ENCODE peak calls at places on chromosomes 1 and 21, in six cellular contexts. Y, H, R, L, T and Q are unnamed samples.

GRCh38 chr21:45102391-45102932 is 28.1 kb downstream of the ADARB1 start:
- DNase-seq in Y (no peak), H (no peak), R (no peak), L (peak; percentile 70), T (no peak), Q (peak; percentile 45)

GRCh38 chr21:30719401-30719800 is 824 bp upstream of the KRTAP21-3 start:
- DNase-seq in Y (no peak), H (no peak), R (no peak), L (peak; percentile 20), T (no peak), Q (no peak)

GRCh38 chr1:53697671-53698380 is 41.1 kb downstream of the GLIS1 start:
- DNase-seq in Y (peak; percentile 27), H (no peak), R (peak; percentile 37), L (no peak), T (no peak), Q (no peak)

GRCh38 chr1:231800071-231800470 is 173.5 kb downstream of the DISC1 start:
- DNase-seq in Y (no peak), H (no peak), R (no peak), L (peak; percentile 47), T (no peak), Q (no peak)

GRCh38 chr1:240766831-240767230 is 154.9 kb upstream of the GREM2 start:
- DNase-seq in Y (no peak), H (no peak), R (no peak), L (peak; percentile 5), T (no peak), Q (no peak)

GRCh38 chr21:34599534-34600101 is 15.3 kb downstream of the RCAN1 start:
- DNase-seq in Y (no peak), H (no peak), R (no peak), L (no peak), T (no peak), Q (no peak)

GRCh38 chr1:9321480-9321849 is 28.8 kb downstream of the SPSB1 start:
- DNase-seq in Y (peak; percentile 60), H (peak; percentile 53), R (no peak), L (peak; percentile 94), T (no peak), Q (no peak)

GRCh38 chr1:115332813-115333608 is 5.0 kb downstream of the NGF start:
- DNase-seq in Y (peak; percentile 76), H (peak; percentile 18), R (no peak), L (peak; percentile 94), T (peak; percentile 55), Q (no peak)

GRCh38 chr1:51819810-51820209 is 58.7 kb downstream of the NRDC start:
- DNase-seq in Y (no peak), H (no peak), R (no peak), L (no peak), T (no peak), Q (no peak)

GRCh38 chr1:228058981-228059535 is 23.4 kb upstream of the ARF1 start:
- DNase-seq in Y (no peak), H (no peak), R (peak; percentile 83), L (no peak), T (peak; percentile 10), Q (no peak)

GRCh38 chr1:56967900-56968832 is 2.4 kb upstream of the C8B start:
- DNase-seq in Y (no peak), H (peak; percentile 14), R (no peak), L (no peak), T (no peak), Q (peak; percentile 41)

GRCh38 chr1:173161510-173162221 is 45.5 kb downstream of the TNFSF4 start:
- DNase-seq in Y (no peak), H (peak; percentile 1), R (no peak), L (peak; percentile 96), T (no peak), Q (no peak)

GRCh38 chr1:234716907-234717375 is 107.0 kb upstream of the IRF2BP2 start:
- DNase-seq in Y (no peak), H (no peak), R (no peak), L (no peak), T (no peak), Q (no peak)

GRCh38 chr21:26833460-26833939 is 11.7 kb downstream of the ADAMTS1 start:
- DNase-seq in Y (no peak), H (no peak), R (no peak), L (no peak), T (no peak), Q (peak; percentile 4)

GRCh38 chr21:26833011-26833410 is 12.2 kb downstream of the ADAMTS1 start:
- DNase-seq in Y (no peak), H (no peak), R (no peak), L (no peak), T (no peak), Q (no peak)

GRCh38 chr21:26835714-26836265 is 9.4 kb downstream of the ADAMTS1 start:
- DNase-seq in Y (no peak), H (no peak), R (no peak), L (peak; percentile 46), T (no peak), Q (no peak)

GRCh38 chr21:26835027-26835713 is 10.0 kb downstream of the ADAMTS1 start:
- DNase-seq in Y (no peak), H (no peak), R (no peak), L (peak; percentile 87), T (no peak), Q (no peak)

DNA sequence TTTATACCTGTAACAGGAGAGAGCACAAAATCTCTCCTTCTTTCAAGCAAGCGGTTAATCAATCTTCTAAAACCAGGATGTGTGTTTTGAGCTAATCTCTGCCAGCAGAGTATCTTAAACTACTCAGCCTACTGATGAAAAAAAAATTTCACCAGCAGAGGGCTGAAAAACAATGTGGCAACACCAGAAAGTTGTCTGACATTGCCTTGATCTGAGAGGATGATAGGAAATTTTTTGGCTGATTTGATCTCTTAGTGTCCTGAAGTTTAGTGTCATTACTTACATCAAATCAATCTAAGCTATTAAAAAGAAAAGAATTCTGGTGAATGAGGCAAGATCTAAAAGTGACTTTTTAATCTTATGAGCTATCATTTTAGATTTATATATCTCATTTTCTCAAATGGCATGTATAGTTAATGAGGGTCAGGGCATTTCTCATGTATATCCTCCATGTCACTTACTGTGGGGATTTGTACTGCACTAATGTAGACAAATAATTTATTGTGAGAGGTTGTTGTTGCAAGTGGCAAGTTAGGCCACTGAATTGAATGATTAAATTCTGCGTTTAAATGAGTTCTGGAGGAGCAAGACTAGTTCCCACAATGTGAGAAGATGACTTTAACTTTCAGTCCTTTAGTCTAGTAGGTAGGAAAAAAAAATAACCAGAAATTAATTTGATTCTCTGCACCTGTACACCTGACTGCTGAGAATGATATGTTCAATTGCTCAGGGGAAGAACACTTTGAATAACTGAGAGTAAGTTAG is 10.8 kb downstream of the ADAMTS1 start:
- DNase-seq in Y (no peak), H (no peak), R (no peak), L (peak; percentile 24), T (no peak), Q (no peak)
- TF ChIP-seq CTCF in Y (peak; percentile 12), H (no peak), R (no peak), L (peak; percentile 19), T (peak; percentile 20), Q (no peak)

GRCh38 chr1:220093361-220094015 is 444 bp upstream of the IARS2 start:
- DNase-seq in Y (peak; percentile 85), H (no peak), R (no peak), L (no peak), T (no peak), Q (no peak)

GRCh38 chr1:220094016-220094911 is at the start of gene IARS2:
- DNase-seq in Y (no peak), H (peak; percentile 89), R (peak; percentile 97), L (peak; percentile 91), T (peak; percentile 76), Q (peak; percentile 97)

GRCh38 chr1:220084460-220084859 is 5.1 kb downstream of the BPNT1 start:
- DNase-seq in Y (no peak), H (no peak), R (no peak), L (peak; percentile 24), T (no peak), Q (no peak)

GRCh38 chr1:220092694-220093093 is 1.2 kb upstream of the IARS2 start:
- DNase-seq in Y (no peak), H (no peak), R (no peak), L (no peak), T (no peak), Q (no peak)

GRCh38 chr1:220089650-220090556 is at the start of gene BPNT1:
- DNase-seq in Y (peak; percentile 95), H (peak; percentile 94), R (peak; percentile 96), L (peak; percentile 98), T (peak; percentile 87), Q (peak; percentile 97)
- TF ChIP-seq CTCF in Y (peak; percentile 29), H (no peak), R (no peak), L (no peak), T (no peak), Q (no peak)

GRCh38 chr1:3012511-3013291 is 8.6 kb upstream of the ACTRT2 start:
- DNase-seq in Y (no peak), H (peak; percentile 55), R (peak; percentile 80), L (no peak), T (peak; percentile 36), Q (peak; percentile 55)
- TF ChIP-seq CTCF in Y (peak; percentile 50), H (peak; percentile 23), R (peak; percentile 72), L (no peak), T (peak; percentile 95), Q (peak; percentile 45)

GRCh38 chr1:214111796-214112195 is 124.0 kb downstream of the PROX1 start:
- DNase-seq in Y (no peak), H (no peak), R (peak; percentile 72), L (no peak), T (no peak), Q (no peak)
- TF ChIP-seq CTCF in Y (no peak), H (no peak), R (no peak), L (no peak), T (no peak), Q (no peak)

GRCh38 chr1:116857092-116857491 is 52.6 kb upstream of the PTGFRN start:
- DNase-seq in Y (no peak), H (no peak), R (no peak), L (no peak), T (no peak), Q (no peak)
- TF ChIP-seq CTCF in Y (no peak), H (no peak), R (no peak), L (no peak), T (no peak), Q (no peak)

DNA sequence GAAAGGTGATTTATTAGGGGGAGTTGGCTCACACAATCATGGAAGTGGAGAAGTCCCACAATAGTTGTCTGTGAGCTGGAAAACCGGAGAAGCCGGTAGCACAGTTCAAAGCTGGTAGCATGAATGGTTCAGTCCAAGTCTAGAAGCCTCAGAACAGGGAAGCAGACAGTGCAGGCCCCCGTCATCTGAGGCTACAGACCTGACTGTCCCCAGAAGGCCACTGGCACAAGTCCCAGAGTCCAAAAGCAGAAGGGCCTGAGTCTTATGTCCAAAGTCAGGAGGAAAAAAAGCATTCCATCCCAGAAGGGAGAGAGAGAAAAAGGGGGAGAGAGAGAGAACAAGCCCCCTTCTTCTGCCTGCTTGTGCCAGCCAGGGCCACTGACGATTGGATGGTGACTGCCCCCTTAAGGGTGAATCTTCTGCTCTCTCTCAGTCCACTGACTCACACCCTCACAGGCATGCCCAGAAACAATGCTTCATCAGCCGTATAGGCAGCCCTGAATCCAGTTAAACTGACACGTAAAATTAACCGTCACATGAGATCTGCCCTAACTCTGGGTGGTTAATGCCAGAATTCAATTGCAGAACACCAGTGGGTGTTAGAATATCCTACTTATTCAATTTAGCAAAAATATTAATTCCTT is 49.3 kb upstream of the POU2F1 start:
- DNase-seq in Y (no peak), H (no peak), R (no peak), L (peak; percentile 81), T (no peak), Q (no peak)
- TF ChIP-seq CTCF in Y (no peak), H (no peak), R (no peak), L (no peak), T (no peak), Q (no peak)